ENCODE peak calls at places on chromosomes 11 and 22, in six cellular contexts. I, M, U, L, H and N are unnamed samples.

GRCh38 chr11:31656051-31656450 is 146.5 kb downstream of the ELP4 start:
- DNase-seq in I (no peak), M (no peak), U (no peak), L (no peak), H (peak), N (no peak)

GRCh38 chr11:12019337-12019736 is 10.9 kb upstream of the DKK3 start:
- DNase-seq in I (peak), M (peak), U (no peak), L (no peak), H (no peak), N (no peak)

GRCh38 chr11:79857404-79857803 is 416.6 kb upstream of the TENM4 start:
- DNase-seq in I (no peak), M (no peak), U (no peak), L (no peak), H (no peak), N (no peak)

GRCh38 chr11:84019576-84020194 is 733.5 kb upstream of the CCDC90B start:
- DNase-seq in I (no peak), M (no peak), U (no peak), L (no peak), H (peak), N (no peak)

GRCh38 chr11:30016588-30017363 is at the start of gene KCNA4:
- DNase-seq in I (no peak), M (no peak), U (no peak), L (no peak), H (no peak), N (peak)

GRCh38 chr22:46054878-46055158 is 77.9 kb upstream of the WNT7B start:
- DNase-seq in I (no peak), M (no peak), U (no peak), L (no peak), H (no peak), N (no peak)

GRCh38 chr22:32410459-32410858 is 1.6 kb downstream of the RTCB start:
- DNase-seq in I (no peak), M (no peak), U (no peak), L (no peak), H (peak), N (no peak)

GRCh38 chr22:38347944-38348750 is 30.9 kb upstream of the CSNK1E start:
- DNase-seq in I (peak), M (no peak), U (peak), L (peak), H (peak), N (peak)

GRCh38 chr11:7892751-7893356 is 38.2 kb downstream of the OR10A6 start:
- DNase-seq in I (no peak), M (no peak), U (no peak), L (no peak), H (peak), N (peak)

GRCh38 chr11:2202071-2202899 is 30.7 kb upstream of the TH start:
- DNase-seq in I (peak), M (no peak), U (peak), L (no peak), H (peak), N (peak)

GRCh38 chr22:18056161-18056666 is 21.6 kb upstream of the PEX26 start:
- DNase-seq in I (no peak), M (no peak), U (no peak), L (no peak), H (peak), N (no peak)

GRCh38 chr11:124758355-124759267 is 3.5 kb downstream of the ESAM start:
- DNase-seq in I (peak), M (peak), U (peak), L (peak), H (peak), N (peak)

GRCh38 chr11:45102810-45103621 is 43.4 kb upstream of the PRDM11 start:
- DNase-seq in I (peak), M (no peak), U (peak), L (no peak), H (peak), N (peak)

GRCh38 chr11:46367916-46368267 is 13.6 kb upstream of the MDK start:
- DNase-seq in I (no peak), M (no peak), U (no peak), L (no peak), H (no peak), N (no peak)
- TF ChIP-seq CTCF in I (no peak), M (no peak), U (no peak), L (no peak), H (peak), N (peak)

GRCh38 chr11:129840236-129840635 is 24.6 kb downstream of the TMEM45B start:
- DNase-seq in I (no peak), M (no peak), U (no peak), L (no peak), H (peak), N (no peak)

GRCh38 chr11:129842138-129842537 is 26.5 kb downstream of the TMEM45B start:
- DNase-seq in I (no peak), M (no peak), U (no peak), L (no peak), H (no peak), N (no peak)

GRCh38 chr11:129836979-129837378 is 21.3 kb downstream of the TMEM45B start:
- DNase-seq in I (no peak), M (no peak), U (no peak), L (no peak), H (no peak), N (no peak)
- H3K27ac ChIP-seq in I (no peak), M (no peak), U (no peak), L (no peak), H (peak), N (no peak)

DNA sequence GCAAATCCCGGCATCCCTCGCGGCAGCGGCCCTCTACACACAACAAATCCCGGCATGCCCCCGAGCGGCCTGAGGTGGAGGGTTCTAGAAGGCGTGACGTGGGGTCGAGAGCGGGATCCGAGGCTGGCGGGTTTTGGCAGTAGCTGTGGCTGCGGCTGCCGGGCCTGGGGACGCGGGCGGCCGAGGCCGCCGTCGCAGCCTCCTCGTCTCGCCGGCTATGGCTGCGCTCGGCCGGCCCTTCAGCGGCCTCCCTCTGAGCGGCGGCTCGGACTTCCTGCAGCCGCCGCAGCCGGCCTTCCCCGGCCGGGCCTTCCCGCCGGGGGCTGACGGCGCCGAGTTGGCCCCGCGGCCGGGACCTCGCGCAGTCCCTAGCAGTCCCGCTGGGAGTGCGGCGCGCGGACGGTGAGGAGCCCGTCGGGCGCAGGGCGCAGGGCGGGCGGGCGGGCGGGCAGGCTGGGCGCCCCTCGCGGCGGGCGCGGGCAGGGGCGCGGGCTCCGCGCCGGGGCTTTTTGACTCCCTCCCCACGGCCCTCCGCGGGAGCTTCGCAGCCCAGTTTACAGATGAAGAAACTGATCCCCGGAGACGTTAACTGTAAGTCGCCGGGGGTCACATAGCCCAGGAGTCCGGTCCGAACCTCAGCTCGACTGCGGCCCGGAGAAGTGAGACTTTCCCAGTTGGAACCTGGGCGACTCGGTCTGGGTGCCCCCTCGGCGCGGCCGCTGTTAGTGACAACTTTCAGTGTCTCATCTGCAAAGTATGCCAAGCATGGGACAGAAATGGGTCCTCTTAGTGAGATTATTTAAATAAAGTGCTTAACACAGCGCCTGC is at the start of gene CCDC117:
- DNase-seq in I (peak), M (peak), U (peak), L (peak), H (peak), N (peak)
- TF ChIP-seq CTCF in I (no peak), M (peak), U (no peak), L (peak), H (no peak), N (no peak)

DNA sequence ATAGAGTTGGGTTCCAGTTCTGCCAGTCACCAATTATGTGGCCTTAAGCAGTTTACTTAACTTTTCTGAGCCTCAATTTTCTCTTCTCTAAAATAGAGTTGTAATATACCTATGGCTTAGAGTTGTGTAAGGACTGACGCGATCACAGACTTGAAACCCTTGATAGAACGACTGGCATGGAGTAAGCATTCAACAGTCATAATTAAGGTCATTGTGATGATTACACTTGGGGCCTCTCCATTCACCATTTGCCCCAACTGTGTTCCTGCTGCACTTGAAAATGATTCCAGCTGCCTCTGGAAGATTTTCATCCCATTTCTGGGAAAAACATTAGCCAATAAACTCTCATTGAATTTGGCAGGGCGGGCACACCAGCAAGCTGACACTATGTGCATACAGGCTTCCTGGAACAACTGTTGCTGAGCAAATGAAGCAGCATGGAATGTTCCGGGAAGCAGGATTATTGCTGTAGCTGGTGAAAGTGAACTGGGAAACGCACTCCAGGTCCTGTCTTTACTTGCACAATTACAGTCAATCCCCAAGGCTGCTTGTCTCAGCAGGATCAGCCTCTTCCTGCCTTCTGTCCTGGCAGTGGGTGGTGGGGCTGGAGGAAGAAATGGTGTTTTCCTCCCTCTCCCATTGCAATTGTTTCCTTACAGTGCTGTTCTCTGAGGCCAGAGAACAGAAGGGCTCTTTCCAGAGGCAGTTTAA is 19.6 kb downstream of the CD44 start:
- DNase-seq in I (no peak), M (no peak), U (peak), L (no peak), H (no peak), N (peak)
- H3K27ac ChIP-seq in I (peak), M (no peak), U (peak), L (peak), H (no peak), N (peak)

DNA sequence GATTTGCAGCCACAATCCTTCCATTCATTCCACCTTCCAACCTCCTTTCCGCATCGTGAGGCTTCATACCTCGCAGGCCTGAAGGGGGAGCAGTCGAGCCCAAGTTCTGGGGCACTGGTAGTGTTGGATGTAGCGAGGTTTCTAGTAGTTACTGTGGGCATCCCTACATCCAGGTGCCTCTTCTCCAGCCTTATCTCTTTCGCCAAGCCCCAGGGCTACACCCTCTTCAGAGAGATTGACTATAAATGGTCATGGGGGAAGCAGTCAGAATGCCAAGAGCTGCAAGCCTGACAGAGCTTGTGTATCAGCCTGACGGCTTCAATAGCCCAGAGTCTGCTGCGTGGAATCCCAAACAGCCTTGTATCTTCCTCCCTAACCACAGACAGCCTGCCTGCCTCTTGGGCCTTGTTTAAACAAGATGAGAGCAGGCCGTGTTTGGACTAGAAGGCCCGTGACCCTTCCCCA is 28.9 kb downstream of the CLMP start:
- DNase-seq in I (no peak), M (peak), U (peak), L (no peak), H (peak), N (no peak)
- TF ChIP-seq CTCF in I (no peak), M (peak), U (peak), L (no peak), H (peak), N (no peak)

DNA sequence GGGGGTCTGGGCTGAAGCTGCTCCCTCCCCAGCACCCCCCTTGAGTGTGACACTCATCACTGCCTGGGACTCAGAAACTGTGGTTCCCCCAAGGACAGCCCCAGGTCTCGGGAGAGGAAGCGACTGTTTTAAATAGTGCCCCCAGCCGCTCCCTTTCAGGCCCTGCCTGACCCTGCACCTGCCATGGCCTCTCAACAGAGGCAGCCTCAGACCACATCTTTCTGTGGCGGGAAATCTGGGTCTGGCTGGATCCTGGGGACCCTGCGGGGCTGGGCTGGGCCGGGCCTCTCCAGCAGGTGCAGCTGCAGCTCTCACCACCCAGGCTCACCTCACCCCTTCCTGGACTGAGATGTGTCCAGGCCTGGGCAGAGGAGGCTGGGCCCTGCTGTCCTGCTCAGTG is 3.7 kb upstream of the IGLL1 start:
- DNase-seq in I (no peak), M (no peak), U (no peak), L (no peak), H (no peak), N (no peak)
- H3K27ac ChIP-seq in I (no peak), M (no peak), U (no peak), L (no peak), H (no peak), N (no peak)

GRCh38 chr22:50626856-50627451 is 998 bp downstream of the ARSA start:
- DNase-seq in I (peak), M (no peak), U (peak), L (no peak), H (no peak), N (no peak)

GRCh38 chr22:50624347-50625130 is 3.4 kb downstream of the ARSA start:
- DNase-seq in I (no peak), M (no peak), U (no peak), L (no peak), H (no peak), N (no peak)

GRCh38 chr22:50626314-50626855 is 1.6 kb downstream of the ARSA start:
- DNase-seq in I (peak), M (no peak), U (peak), L (no peak), H (no peak), N (no peak)

GRCh38 chr22:50625131-50625567 is 2.8 kb downstream of the ARSA start:
- DNase-seq in I (no peak), M (no peak), U (no peak), L (no peak), H (no peak), N (no peak)

DNA sequence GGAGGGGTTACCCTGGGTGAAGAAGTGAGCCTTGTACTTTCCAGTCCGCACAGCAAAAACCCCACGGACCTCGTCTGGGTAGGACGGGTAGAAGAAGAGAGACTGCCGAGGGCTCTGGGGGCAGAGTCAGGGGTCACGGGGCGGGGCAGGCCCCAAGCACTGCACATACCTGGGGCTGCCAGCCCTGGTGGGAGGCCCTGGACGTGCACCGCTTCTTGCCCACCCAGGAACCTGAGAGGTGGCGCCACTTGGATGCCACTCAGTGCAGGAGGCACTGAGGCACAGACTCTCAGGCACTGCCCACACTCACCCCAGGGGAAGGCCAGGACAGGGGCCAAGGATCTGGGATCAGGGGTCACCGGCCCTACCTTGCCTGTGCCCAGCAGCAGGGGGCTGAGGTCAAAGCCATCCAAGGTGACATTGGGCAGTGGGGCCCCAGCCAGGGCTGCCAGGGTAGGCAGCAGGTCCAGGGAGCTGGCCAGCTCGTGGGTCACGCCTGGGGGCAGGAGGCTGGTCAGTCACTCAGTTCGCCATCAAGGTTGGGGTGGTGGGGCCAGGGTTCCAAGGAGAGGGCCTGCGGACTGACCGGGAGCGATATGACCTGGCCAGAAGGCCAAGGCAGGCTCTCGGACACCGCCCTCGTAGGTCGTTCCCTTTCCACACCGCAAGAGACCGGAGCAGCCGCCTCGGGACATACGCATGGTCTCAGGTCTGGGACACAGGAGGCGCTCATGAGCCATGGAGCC is 2.2 kb downstream of the ARSA start:
- DNase-seq in I (peak), M (no peak), U (peak), L (no peak), H (no peak), N (no peak)
- TF ChIP-seq CTCF in I (no peak), M (no peak), U (no peak), L (no peak), H (peak), N (no peak)

GRCh38 chr22:41204992-41205900 is at the start of gene L3MBTL2:
- DNase-seq in I (peak), M (peak), U (peak), L (peak), H (peak), N (peak)
- H3K27ac ChIP-seq in I (peak), M (peak), U (peak), L (peak), H (peak), N (peak)